ENCODE peak calls at places on chromosomes 12 and 14, in six cellular contexts. P, O, A, J, V and R are unnamed samples.

GRCh38 chr12:54065677-54066076 is 12.0 kb downstream of the HOXC4 start:
- DNase-seq in J (no peak), V (no peak), P (no peak), A (no peak), O (no peak), R (no peak)

GRCh38 chr12:100163416-100164152 is 20.9 kb upstream of the BLTP3B start:
- DNase-seq in P (peak; percentile 46), A (peak; percentile 80), J (peak; percentile 55), V (no peak), O (peak; percentile 57), R (peak; percentile 65)

GRCh38 chr14:22656945-22657711 is 13.0 kb upstream of the OR6J1 start:
- DNase-seq in A (no peak), O (no peak), V (no peak), J (no peak), P (no peak), R (no peak)

GRCh38 chr12:122318607-122319311 is 52.5 kb upstream of the VPS33A start:
- DNase-seq in P (no peak), J (no peak), A (no peak), O (no peak), V (peak; percentile 26), R (peak; percentile 21)

GRCh38 chr14:91956616-91957015 is 9.1 kb upstream of the FBLN5 start:
- DNase-seq in A (no peak), V (no peak), J (no peak), P (no peak), O (no peak), R (peak; percentile 45)

GRCh38 chr12:76018111-76018510 is 13.5 kb downstream of the PHLDA1 start:
- DNase-seq in J (no peak), P (no peak), A (no peak), O (no peak), V (no peak), R (no peak)

GRCh38 chr12:55818140-55818728 is 393 bp downstream of the ORMDL2 start:
- DNase-seq in O (no peak), V (no peak), J (no peak), P (no peak), A (peak; percentile 69), R (no peak)

GRCh38 chr12:116302200-116303075 is 24.9 kb upstream of the MED13L start:
- DNase-seq in P (no peak), A (no peak), V (no peak), J (no peak), O (no peak), R (no peak)

GRCh38 chr12:71685961-71686657 is at the start of gene TMEM19:
- DNase-seq in A (peak; percentile 89), J (peak; percentile 65), P (peak; percentile 69), V (peak; percentile 67), O (peak; percentile 80), R (peak; percentile 83)

GRCh38 chr14:102487204-102487577 is 22.4 kb downstream of the ANKRD9 start:
- DNase-seq in P (no peak), J (no peak), A (no peak), O (no peak), V (no peak), R (no peak)

GRCh38 chr14:53902307-53902706 is 54.3 kb downstream of the BMP4 start:
- DNase-seq in O (no peak), J (no peak), P (no peak), V (peak; percentile 75), A (no peak), R (no peak)

GRCh38 chr12:685388-685787 is 22.1 kb upstream of the NINJ2 start:
- DNase-seq in O (peak; percentile 61), J (peak; percentile 70), A (no peak), P (peak; percentile 52), V (no peak), R (no peak)

GRCh38 chr12:12510141-12510540 is 52.5 kb downstream of the DUSP16 start:
- DNase-seq in O (no peak), V (no peak), A (peak; percentile 26), P (no peak), J (no peak), R (no peak)

GRCh38 chr14:77892381-77892871 is 92.5 kb downstream of the ADCK1 start:
- DNase-seq in J (no peak), A (no peak), P (no peak), V (no peak), O (no peak), R (no peak)

GRCh38 chr12:107759410-107759809 is 1.5 kb downstream of the PRDM4 start:
- DNase-seq in A (peak; percentile 82), P (no peak), O (no peak), V (peak; percentile 83), J (no peak), R (no peak)

GRCh38 chr12:107600596-107601144 is 84.9 kb upstream of the PWP1 start:
- DNase-seq in A (no peak), J (no peak), O (no peak), P (no peak), V (no peak), R (no peak)

GRCh38 chr12:111078731-111079130 is 158.4 kb upstream of the MYL2 start:
- DNase-seq in V (no peak), J (no peak), O (no peak), A (no peak), P (no peak), R (no peak)

GRCh38 chr12:132481771-132482745 is 7.9 kb upstream of the FBRSL1 start:
- DNase-seq in A (no peak), V (no peak), P (no peak), O (no peak), J (no peak), R (no peak)

GRCh38 chr14:78863143-78863542 is 693.0 kb downstream of the NRXN3 start:
- DNase-seq in J (no peak), P (peak; percentile 4), O (no peak), A (peak; percentile 36), V (peak; percentile 5), R (no peak)

GRCh38 chr12:55733021-55733555 is 4.3 kb upstream of the CD63 start:
- DNase-seq in V (no peak), P (no peak), J (no peak), O (no peak), A (no peak), R (no peak)

GRCh38 chr12:118052324-118053070 is 8.5 kb downstream of the WSB2 start:
- DNase-seq in A (peak; percentile 97), V (peak; percentile 96), J (no peak), P (no peak), O (no peak), R (peak; percentile 91)

GRCh38 chr14:94598506-94598815 is 13.7 kb upstream of the SERPINA3 start:
- DNase-seq in A (no peak), V (no peak), J (no peak), P (no peak), O (no peak), R (no peak)

GRCh38 chr14:22283000-22283399 is 306.0 kb downstream of the DAD1 start:
- DNase-seq in A (no peak), J (no peak), P (no peak), O (no peak), V (no peak), R (no peak)

GRCh38 chr14:83559721-83560120 is 1970.2 kb upstream of the FLRT2 start:
- DNase-seq in P (no peak), V (no peak), J (no peak), A (no peak), O (no peak), R (no peak)

GRCh38 chr14:56056031-56056430 is 62.2 kb upstream of the PELI2 start:
- DNase-seq in V (no peak), P (no peak), A (no peak), O (no peak), J (no peak), R (no peak)

GRCh38 chr12:128727999-128728398 is 95.8 kb downstream of the SLC15A4 start:
- DNase-seq in V (no peak), O (no peak), J (no peak), A (no peak), P (no peak), R (peak; percentile 21)

GRCh38 chr12:96101806-96102205 is 66.4 kb upstream of the LTA4H start:
- DNase-seq in O (no peak), V (no peak), A (no peak), P (no peak), J (no peak), R (no peak)

GRCh38 chr12:38508246-38508645 is 191.7 kb downstream of the ALG10B start:
- DNase-seq in O (no peak), V (no peak), A (no peak), P (no peak), J (no peak), R (no peak)

GRCh38 chr14:74976264-74977113 is 21.1 kb upstream of the PGF start:
- DNase-seq in V (no peak), O (no peak), P (no peak), A (no peak), J (no peak), R (peak; percentile 61)

GRCh38 chr12:121404734-121405133 is 4.8 kb downstream of the RNF34 start:
- DNase-seq in V (no peak), A (no peak), J (no peak), O (no peak), P (no peak), R (no peak)